ENCODE peak calls at places on chromosomes 16 and 17, in nine cellular contexts. S is CD4-positive, alpha-beta T cell; H is heart left ventricle; N is spleen; A is A549; X is esophagus squamous epithelium; R is CD4-positive, alpha-beta memory T cell; C is left ventricle myocardium inferior; L is thoracic aorta. O is an unnamed sample. For H3K9me3, the result is how much of the 10 kb centered on the place peaks cover.

GRCh38 chr17:80364091-80364691 is 50.8 kb upstream of the ENDOV start:
- DNase-seq in S (no peak), H (no peak), N (peak), A (peak), X (no peak), R (no peak), C (no peak), L (no peak), O (no peak)

GRCh38 chr16:77307764-77308561 is 108.8 kb downstream of the SYCE1L start:
- DNase-seq in S (no peak), H (no peak), N (no peak), A (peak), X (no peak), R (no peak), C (no peak), L (no peak), O (no peak)

GRCh38 chr16:66205287-66206167 is 161.0 kb upstream of the CDH5 start:
- DNase-seq in S (no peak), H (no peak), N (no peak), A (no peak), X (no peak), R (no peak), C (no peak), L (no peak), O (no peak)

GRCh38 chr17:40727447-40728231 is 24.1 kb upstream of the KRT24 start:
- DNase-seq in S (no peak), H (no peak), N (no peak), A (no peak), X (no peak), R (no peak), C (no peak), L (no peak), O (no peak)

GRCh38 chr17:27491713-27492190 is 35.5 kb downstream of the KSR1 start:
- DNase-seq in S (no peak), H (no peak), N (no peak), A (no peak), X (no peak), R (no peak), C (no peak), L (no peak), O (no peak)

GRCh38 chr16:51813609-51814008 is 662.5 kb upstream of the SALL1 start:
- DNase-seq in S (no peak), H (no peak), N (no peak), A (no peak), X (no peak), R (no peak), C (no peak), L (no peak), O (no peak)

GRCh38 chr16:5604770-5605169 is 507.2 kb upstream of the EEF2KMT start:
- DNase-seq in S (no peak), H (no peak), N (no peak), A (peak), X (no peak), R (no peak), C (no peak), L (no peak), O (no peak)

GRCh38 chr17:17641621-17642409 is 39.4 kb upstream of the RAI1 start:
- DNase-seq in S (peak), H (peak), N (peak), A (peak), X (no peak), R (peak), C (peak), L (peak), O (peak)

GRCh38 chr16:84689126-84689525 is 10.7 kb upstream of the USP10 start:
- DNase-seq in S (no peak), H (no peak), N (peak), A (no peak), X (no peak), R (no peak), C (no peak), L (no peak), O (no peak)

GRCh38 chr17:27878776-27879562 is 14.2 kb downstream of the LYRM9 start:
- DNase-seq in S (peak), H (no peak), N (no peak), A (no peak), X (no peak), R (peak), C (no peak), L (no peak), O (no peak)

GRCh38 chr17:37406635-37407455 is at the start of the genes ACACA and TADA2A:
- DNase-seq in S (peak), H (peak), N (peak), A (peak), X (no peak), R (peak), C (peak), L (peak), O (peak)

GRCh38 chr17:8869416-8869815 is 1.9 kb upstream of the PIK3R6 start:
- DNase-seq in S (no peak), H (no peak), N (no peak), A (no peak), X (no peak), R (no peak), C (no peak), L (no peak), O (no peak)

GRCh38 chr17:40448213-40448638 is 5.0 kb downstream of the IGFBP4 start:
- DNase-seq in S (no peak), H (peak), N (no peak), A (no peak), X (no peak), R (no peak), C (no peak), L (no peak), O (no peak)

GRCh38 chr17:11705111-11705510 is 106.8 kb downstream of the DNAH9 start:
- DNase-seq in S (no peak), H (no peak), N (no peak), A (no peak), X (no peak), R (no peak), C (no peak), L (no peak), O (no peak)

GRCh38 chr16:85181739-85182129 is 69.5 kb upstream of the CIBAR2 start:
- DNase-seq in S (no peak), H (no peak), N (no peak), A (no peak), X (no peak), R (no peak), C (no peak), L (no peak), O (no peak)

GRCh38 chr17:351875-352420 is 659 bp downstream of the RPH3AL start:
- DNase-seq in S (no peak), H (no peak), N (peak), A (peak), X (no peak), R (no peak), C (no peak), L (no peak), O (no peak)

GRCh38 chr16:84795338-84796053 is 24.3 kb upstream of the CRISPLD2 start:
- DNase-seq in S (no peak), H (peak), N (peak), A (no peak), X (no peak), R (no peak), C (peak), L (peak), O (no peak)

GRCh38 chr16:75899163-75899562 is 172.9 kb upstream of the CPHXL start:
- DNase-seq in S (no peak), H (no peak), N (no peak), A (no peak), X (no peak), R (no peak), C (no peak), L (no peak), O (no peak)

GRCh38 chr17:76497979-76498885 is 3.0 kb downstream of the RHBDF2 start:
- DNase-seq in S (no peak), H (peak), N (peak), A (peak), X (no peak), R (no peak), C (peak), L (peak), O (peak)

GRCh38 chr16:70796301-70796700 is 4.7 kb downstream of the VAC14 start:
- DNase-seq in S (no peak), H (no peak), N (no peak), A (no peak), X (no peak), R (no peak), C (no peak), L (no peak), O (no peak)

GRCh38 chr17:32020943-32021617 is 13.9 kb downstream of the LRRC37B start:
- DNase-seq in S (no peak), H (no peak), N (no peak), A (no peak), X (no peak), R (no peak), C (no peak), L (no peak), O (no peak)

GRCh38 chr17:31754239-31754945 is 104.7 kb downstream of the COPRS start:
- DNase-seq in S (no peak), H (no peak), N (no peak), A (peak), X (no peak), R (no peak), C (no peak), L (no peak), O (no peak)

GRCh38 chr17:33603794-33604193 is 310.7 kb upstream of the ASIC2 start:
- DNase-seq in S (no peak), H (no peak), N (no peak), A (no peak), X (no peak), R (no peak), C (no peak), L (no peak), O (no peak)

GRCh38 chr17:79619196-79619595 is 8.3 kb upstream of the RBFOX3 start:
- DNase-seq in S (no peak), H (no peak), N (peak), A (no peak), X (no peak), R (no peak), C (peak), L (no peak), O (no peak)

GRCh38 chr16:16037970-16038369 is 88.6 kb downstream of the ABCC1 start:
- DNase-seq in S (no peak), H (no peak), N (no peak), A (no peak), X (no peak), R (no peak), C (no peak), L (no peak), O (no peak)

GRCh38 chr17:76696763-76697701 is 13.7 kb downstream of the MXRA7 start:
- DNase-seq in S (no peak), H (peak), N (peak), A (no peak), X (no peak), R (no peak), C (peak), L (no peak), O (no peak)

GRCh38 chr17:4600563-4600962 is 16.2 kb downstream of the SMTNL2 start:
- DNase-seq in S (no peak), H (peak), N (no peak), A (no peak), X (no peak), R (no peak), C (peak), L (no peak), O (no peak)

GRCh38 chr17:76726766-76727718 is at the start of gene METTL23:
- DNase-seq in S (peak), H (peak), N (peak), A (peak), X (no peak), R (peak), C (peak), L (no peak), O (peak)

GRCh38 chr17:7856081-7856791 is 1.1 kb downstream of the NAA38 start:
- DNase-seq in S (no peak), H (peak), N (peak), A (no peak), X (no peak), R (peak), C (peak), L (no peak), O (peak)

GRCh38 chr16:77214411-77215138 is 15.4 kb downstream of the SYCE1L start:
- DNase-seq in S (no peak), H (no peak), N (no peak), A (no peak), X (no peak), R (no peak), C (no peak), L (no peak), O (no peak)

GRCh38 chr17:50501906-50502642 is 6.2 kb upstream of the MYCBPAP start:
- DNase-seq in S (no peak), H (no peak), N (peak), A (no peak), X (no peak), R (no peak), C (no peak), L (no peak), O (no peak)

GRCh38 chr17:17692353-17693252 is 11.3 kb downstream of the RAI1 start:
- DNase-seq in S (no peak), H (no peak), N (no peak), A (peak), X (no peak), R (no peak), C (no peak), L (no peak), O (no peak)

GRCh38 chr16:79599256-79599836 is 1.2 kb downstream of the MAF start:
- DNase-seq in S (peak), H (peak), N (peak), A (peak), X (no peak), R (peak), C (peak), L (no peak), O (peak)

GRCh38 chr17:21282231-21282630 is 2.3 kb upstream of the MAP2K3 start:
- DNase-seq in S (no peak), H (peak), N (no peak), A (peak), X (no peak), R (no peak), C (no peak), L (peak), O (no peak)

GRCh38 chr16:88466949-88467348 is 13.9 kb downstream of the ZFPM1 start:
- DNase-seq in S (no peak), H (no peak), N (no peak), A (no peak), X (no peak), R (no peak), C (no peak), L (no peak), O (no peak)
- H3K27ac ChIP-seq in S (no peak), H (no peak), N (peak), A (no peak), X (no peak), R (peak), C (no peak), L (no peak), O (no peak)

GRCh38 chr17:3008336-3009279 is 54.8 kb downstream of the OR1D5 start:
- DNase-seq in S (no peak), H (no peak), N (peak), A (no peak), X (no peak), R (no peak), C (no peak), L (no peak), O (no peak)
- H3K9me3 ChIP-seq in S (under half), H (under half), N (under half), A (under half), X (under half), R (under half), C (under half), L (under half), O (under half)

DNA sequence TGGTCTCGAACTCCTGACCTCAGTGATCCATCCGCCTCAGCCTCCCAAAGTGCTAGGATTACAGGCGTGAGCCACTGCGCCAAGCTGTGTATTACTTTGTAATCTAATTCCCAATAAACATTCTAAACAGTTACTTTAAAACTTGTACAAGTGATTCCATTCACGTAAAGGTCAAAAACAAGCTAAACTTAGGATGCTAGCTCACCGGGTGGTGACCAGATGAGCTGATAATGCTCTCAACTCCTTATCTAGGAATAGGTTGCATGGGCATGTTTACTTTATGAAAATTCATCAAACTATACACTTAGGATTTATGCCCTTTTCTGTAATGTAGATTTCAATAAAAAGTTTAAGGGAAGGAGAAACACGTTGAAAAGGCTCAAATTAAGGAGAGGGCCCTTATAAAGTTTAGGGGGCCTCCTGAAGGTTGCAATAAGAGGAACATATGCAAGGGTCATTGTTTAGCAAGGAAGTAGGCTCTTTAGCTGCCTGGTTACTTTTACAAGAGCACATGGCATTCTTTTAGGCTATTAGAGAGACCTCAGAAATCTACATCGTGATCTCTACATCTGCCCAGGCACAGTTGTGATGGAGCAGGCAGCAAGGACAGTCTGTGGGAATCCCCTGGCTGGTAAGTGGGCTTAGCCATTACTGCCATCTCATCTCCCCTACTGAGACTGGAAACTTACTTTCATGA is 13.3 kb downstream of the CDR2 start:
- DNase-seq in S (no peak), H (no peak), N (no peak), A (no peak), X (no peak), R (no peak), C (no peak), L (no peak), O (no peak)
- H3K27ac ChIP-seq in S (no peak), H (no peak), N (peak), A (no peak), X (peak), R (no peak), C (no peak), L (no peak), O (no peak)

DNA sequence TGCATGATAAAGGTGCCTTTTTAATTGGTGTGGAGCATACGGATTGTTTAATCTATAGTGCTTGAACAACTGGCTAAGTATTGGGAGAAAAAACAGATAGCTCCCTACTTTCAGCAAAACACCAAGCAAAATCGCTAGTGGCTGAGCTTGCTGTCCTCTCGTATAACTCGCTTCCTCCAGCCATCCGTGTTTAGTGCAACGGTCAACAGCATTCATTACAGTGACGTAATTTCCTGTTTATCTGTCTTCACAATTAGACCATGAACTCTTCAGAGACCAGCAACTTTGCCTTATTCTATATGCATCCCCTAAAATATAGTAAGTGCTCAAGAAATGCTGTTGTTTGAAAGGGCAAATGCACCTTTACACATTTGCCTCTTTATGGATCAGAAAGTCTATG is 511.9 kb downstream of the HAPSTR1 start:
- DNase-seq in S (no peak), H (no peak), N (no peak), A (no peak), X (no peak), R (no peak), C (no peak), L (no peak), O (no peak)
- H3K9me3 ChIP-seq in S (under half), H (under half), N (under half), A (under half), X (under half), R (under half), C (under half), L (under half), O (under half)

GRCh38 chr16:17414916-17415315 is 55.8 kb downstream of the XYLT1 start:
- DNase-seq in S (no peak), H (no peak), N (no peak), A (no peak), X (no peak), R (no peak), C (no peak), L (no peak), O (no peak)

GRCh38 chr16:17419266-17419665 is 51.5 kb downstream of the XYLT1 start:
- DNase-seq in S (no peak), H (no peak), N (no peak), A (no peak), X (no peak), R (no peak), C (no peak), L (no peak), O (no peak)

GRCh38 chr16:17416461-17417221 is 54.1 kb downstream of the XYLT1 start:
- DNase-seq in S (peak), H (peak), N (peak), A (no peak), X (no peak), R (peak), C (peak), L (no peak), O (peak)

GRCh38 chr16:17420821-17421220 is 49.9 kb downstream of the XYLT1 start:
- DNase-seq in S (no peak), H (no peak), N (no peak), A (no peak), X (no peak), R (no peak), C (no peak), L (no peak), O (no peak)

GRCh38 chr16:17417740-17418139 is 53.0 kb downstream of the XYLT1 start:
- DNase-seq in S (no peak), H (no peak), N (no peak), A (no peak), X (no peak), R (no peak), C (no peak), L (no peak), O (no peak)
- H3K27ac ChIP-seq in S (no peak), H (no peak), N (peak), A (no peak), X (no peak), R (no peak), C (no peak), L (no peak), O (no peak)

GRCh38 chr17:82946081-82946480 is 106.3 kb upstream of the ZNF750 start:
- DNase-seq in S (no peak), H (no peak), N (no peak), A (no peak), X (no peak), R (no peak), C (no peak), L (no peak), O (no peak)
- H3K9me3 ChIP-seq in S (under half), H (under half), N (under half), A (half or more), X (under half), R (under half), C (under half), L (under half), O (under half)

DNA sequence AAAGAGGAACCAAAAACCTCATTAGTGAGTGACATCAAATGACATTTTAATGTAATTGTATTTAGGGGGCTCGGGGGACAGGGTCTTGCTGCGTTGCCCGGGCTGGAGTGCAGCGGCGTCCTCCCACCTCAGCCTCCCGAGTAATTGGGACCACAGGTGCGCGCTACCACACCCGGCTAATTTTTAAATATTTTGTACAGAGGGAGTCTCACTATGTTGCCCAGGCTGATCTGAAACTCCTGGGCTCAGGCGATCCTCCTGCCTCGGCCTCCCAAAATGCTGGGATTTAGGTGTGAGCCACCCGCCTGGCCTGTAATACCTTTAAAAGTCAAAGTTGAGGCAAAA is 581 bp downstream of the SNRNP25 start:
- DNase-seq in S (no peak), H (no peak), N (no peak), A (no peak), X (no peak), R (no peak), C (no peak), L (no peak), O (no peak)
- H3K27ac ChIP-seq in S (no peak), H (peak), N (peak), A (peak), X (peak), R (peak), C (peak), L (peak), O (peak)

GRCh38 chr17:22300177-22300576 is 607.9 kb downstream of the KCNJ18 start:
- DNase-seq in S (no peak), H (no peak), N (no peak), A (no peak), X (no peak), R (no peak), C (no peak), L (no peak), O (no peak)
- H3K9me3 ChIP-seq in S (under half), H (under half), N (under half), A (under half), X (under half), R (under half), C (under half), L (under half), O (under half)

GRCh38 chr16:72036098-72036497 is 18.2 kb upstream of the HP start:
- DNase-seq in S (no peak), H (no peak), N (no peak), A (no peak), X (no peak), R (no peak), C (no peak), L (no peak), O (no peak)
- H3K27ac ChIP-seq in S (no peak), H (no peak), N (no peak), A (no peak), X (no peak), R (no peak), C (no peak), L (no peak), O (no peak)

DNA sequence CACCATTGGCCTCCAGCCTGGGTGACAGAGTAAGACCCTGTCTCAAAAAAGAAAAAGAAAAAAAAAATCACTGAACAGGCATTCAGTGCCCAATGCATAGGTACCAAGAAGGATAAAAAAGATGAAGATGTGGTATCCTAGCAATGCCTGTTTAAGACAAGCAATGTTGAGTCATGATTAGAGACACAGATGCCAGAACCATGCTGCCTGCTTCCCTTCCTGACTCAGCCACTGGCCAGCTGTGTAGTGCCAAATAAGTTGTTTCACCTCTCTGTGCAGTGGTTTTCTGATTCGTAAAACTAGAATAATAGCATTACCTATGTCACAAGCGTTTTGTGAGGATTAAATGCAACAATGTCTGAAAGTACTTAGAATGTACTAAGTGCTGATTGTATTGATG is 242.1 kb downstream of the SLC39A11 start:
- DNase-seq in S (no peak), H (no peak), N (no peak), A (peak), X (no peak), R (no peak), C (no peak), L (no peak), O (no peak)
- H3K9me3 ChIP-seq in S (under half), H (under half), N (under half), A (under half), X (under half), R (under half), C (under half), L (under half), O (under half)